ENCODE peak calls at places on chromosomes 4 and X, in nine cellular contexts. Q is A549, L is left ventricle myocardium inferior, H is neural progenitor cell, X is pancreas, J is colonic mucosa, T is tibial nerve, C is IMR-90, N is spleen. O is an unnamed sample.

GRCh38 chrX:11533211-11533651 is 132.5 kb downstream of the ARHGAP6 start:
- DNase-seq in C (peak; percentile 89), X (no peak), Q (peak; percentile 22), H (peak; percentile 46), L (no peak), T (no peak), J (no peak), N (no peak), O (no peak)

GRCh38 chrX:78024349-78025108 is 55.1 kb upstream of the PGAM4 start:
- DNase-seq in X (peak; percentile 70), J (peak; percentile 77), N (no peak), H (peak; percentile 2), L (peak; percentile 13), T (peak; percentile 4), C (peak; percentile 2), Q (peak; percentile 18), O (no peak)

GRCh38 chrX:21843179-21843578 is 3.8 kb downstream of the MBTPS2 start:
- DNase-seq in Q (no peak), N (no peak), H (no peak), J (no peak), L (no peak), X (no peak), T (no peak), C (peak; percentile 1), O (no peak)

GRCh38 chrX:112630187-112630586 is 49.6 kb downstream of the LHFPL1 start:
- DNase-seq in N (no peak), X (no peak), C (no peak), L (no peak), J (no peak), H (no peak), T (no peak), Q (no peak), O (no peak)

GRCh38 chr4:174697164-174697563 is 131.9 kb downstream of the GLRA3 start:
- DNase-seq in N (no peak), L (no peak), C (no peak), X (no peak), Q (no peak), T (peak; percentile 14), J (no peak), H (no peak), O (no peak)

GRCh38 chr4:65737672-65738071 is 67.4 kb upstream of the EPHA5 start:
- DNase-seq in T (no peak), C (no peak), X (no peak), N (no peak), L (no peak), Q (no peak), J (no peak), H (no peak), O (no peak)

GRCh38 chr4:170729897-170730296 is 640.1 kb upstream of the AADAT start:
- DNase-seq in H (no peak), Q (no peak), L (no peak), N (no peak), J (no peak), T (no peak), X (no peak), C (no peak), O (no peak)

GRCh38 chr4:19317377-19317776 is 934.3 kb upstream of the SLIT2 start:
- DNase-seq in T (no peak), C (no peak), X (no peak), N (no peak), Q (no peak), L (no peak), J (no peak), H (no peak), O (no peak)

GRCh38 chrX:21493226-21493850 is 119.1 kb downstream of the CNKSR2 start:
- DNase-seq in J (no peak), L (no peak), T (no peak), X (no peak), H (no peak), Q (no peak), C (peak; percentile 47), N (no peak), O (no peak)

GRCh38 chr4:10025230-10025806 is 4.0 kb upstream of the SLC2A9 start:
- DNase-seq in C (no peak), X (no peak), H (no peak), Q (no peak), T (no peak), N (no peak), J (no peak), L (no peak), O (no peak)

GRCh38 chr4:153929651-153930050 is 140.8 kb upstream of the SFRP2 start:
- DNase-seq in C (no peak), J (no peak), H (peak; percentile 90), Q (no peak), L (no peak), N (no peak), T (no peak), X (no peak), O (no peak)

GRCh38 chr4:82797591-82798081 is 960 bp downstream of the SCD5 start:
- DNase-seq in Q (no peak), X (peak; percentile 33), H (peak; percentile 61), C (peak; percentile 34), T (no peak), L (peak; percentile 25), J (no peak), N (no peak), O (no peak)

GRCh38 chr4:107734120-107734519 is 14.1 kb upstream of the PAPSS1 start:
- DNase-seq in Q (no peak), C (no peak), L (no peak), N (no peak), T (no peak), J (no peak), X (no peak), H (peak; percentile 74), O (no peak)

GRCh38 chrX:34866636-34867035 is 76.0 kb upstream of the FAM47B start:
- DNase-seq in L (no peak), J (no peak), C (peak; percentile 41), H (no peak), N (no peak), X (no peak), Q (no peak), T (no peak), O (no peak)

GRCh38 chr4:139795915-139796314 is 130.3 kb downstream of the MGST2 start:
- DNase-seq in C (peak; percentile 48), T (no peak), J (no peak), N (no peak), L (no peak), H (no peak), Q (no peak), X (no peak), O (no peak)

GRCh38 chrX:150715180-150715579 is 22.0 kb downstream of the MTMR1 start:
- DNase-seq in T (no peak), X (peak; percentile 26), H (no peak), N (no peak), C (no peak), Q (no peak), L (no peak), J (no peak), O (no peak)
- H3K4me3 ChIP-seq in T (no peak overlapping the region), X (no peak overlapping the region), H (no peak overlapping the region), N (no peak overlapping the region), C (no peak overlapping the region), Q (no peak overlapping the region), L (no peak overlapping the region), J (no peak overlapping the region), O (no peak overlapping the region)

GRCh38 chrX:52995135-52995973 is 37.0 kb upstream of the FAM156A start:
- DNase-seq in J (peak; percentile 91), X (peak; percentile 92), N (peak; percentile 94), Q (peak; percentile 89), T (peak; percentile 87), H (peak; percentile 95), C (peak; percentile 94), L (peak; percentile 93), O (peak; percentile 92)

GRCh38 chrX:53000447-53001208 is 42.3 kb upstream of the FAM156A start:
- DNase-seq in L (no peak), X (no peak), J (no peak), T (no peak), N (no peak), Q (no peak), H (no peak), C (no peak), O (no peak)

GRCh38 chrX:52990848-52991247 is 32.5 kb upstream of the FAM156A start:
- DNase-seq in X (no peak), L (no peak), C (peak; percentile 4), H (no peak), N (no peak), Q (no peak), T (no peak), J (no peak), O (no peak)

GRCh38 chrX:52995974-52996304 is 37.6 kb upstream of the FAM156A start:
- DNase-seq in L (no peak), X (no peak), Q (no peak), N (no peak), J (no peak), T (no peak), H (no peak), C (no peak), O (no peak)
- H3K4me3 ChIP-seq in L (peak overlapping the region; percentile 74), X (no peak overlapping the region), Q (peak overlapping the region; percentile 71), N (peak overlapping the region; percentile 50), J (peak overlapping the region; percentile 46), T (no peak overlapping the region), H (peak overlapping the region; percentile 68), C (peak overlapping the region; percentile 74), O (no peak overlapping the region)

GRCh38 chr4:163344147-163345050 is 707 bp downstream of the NPY5R start:
- DNase-seq in L (no peak), T (no peak), C (no peak), X (peak; percentile 14), Q (peak; percentile 4), J (no peak), N (peak; percentile 73), H (peak; percentile 76), O (peak; percentile 19)
- H3K4me3 ChIP-seq in L (peak overlapping the region; percentile 65), T (peak overlapping the region; percentile 52), C (no peak overlapping the region), X (peak overlapping the region; percentile 18), Q (peak overlapping the region; percentile 36), J (peak overlapping the region; percentile 41), N (peak overlapping the region; percentile 39), H (peak overlapping the region; percentile 88), O (peak overlapping the region; percentile 30)

DNA sequence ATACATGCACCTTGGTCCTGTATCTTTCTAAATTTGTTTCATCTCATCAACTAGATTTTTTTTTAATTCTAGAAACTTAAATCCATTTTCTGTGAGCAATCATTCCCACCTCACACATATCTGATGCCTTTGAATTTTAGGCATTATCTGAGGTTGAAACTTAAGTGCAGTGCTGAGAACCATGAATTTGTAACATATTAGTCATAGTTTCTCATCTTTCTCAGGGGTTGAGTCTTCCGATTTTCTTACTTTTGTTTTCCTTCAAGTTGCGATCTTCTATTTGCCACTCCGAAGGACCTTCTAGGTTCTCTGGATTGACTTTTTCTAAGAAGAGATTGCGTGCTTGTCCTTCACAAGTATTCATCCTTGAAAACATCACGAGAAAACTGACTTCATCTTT is 3.7 kb upstream of the NR0B1 start:
- DNase-seq in Q (no peak), H (no peak), N (no peak), L (no peak), C (no peak), X (no peak), T (no peak), J (no peak), O (no peak)
- H3K4me3 ChIP-seq in Q (no peak overlapping the region), H (no peak overlapping the region), N (no peak overlapping the region), L (no peak overlapping the region), C (no peak overlapping the region), X (no peak overlapping the region), T (no peak overlapping the region), J (no peak overlapping the region), O (no peak overlapping the region)